ENCODE peak calls at places on chromosomes 4 and X, in five cellular contexts. R, G, V, W and Z are unnamed samples.

GRCh38 chr4:127370495-127371069 is 262.2 kb upstream of the INTU start:
- DNase-seq in G (no peak), W (no peak), R (no peak), V (no peak), Z (no peak)

GRCh38 chrX:37921758-37922157 is 74.4 kb upstream of the DYNLT3 start:
- DNase-seq in V (no peak), W (peak), R (no peak), G (no peak), Z (no peak)

GRCh38 chr4:3045500-3045850 is 28.9 kb downstream of the HTT-AS start:
- DNase-seq in G (peak), V (peak), W (peak), R (peak), Z (peak)

GRCh38 chr4:186487726-186488125 is 67.6 kb downstream of the MTNR1A start:
- DNase-seq in W (no peak), R (no peak), V (no peak), G (no peak), Z (no peak)

GRCh38 chr4:140861359-140862181 is 105.4 kb upstream of the TBC1D9 start:
- DNase-seq in G (no peak), V (peak), W (peak), R (no peak), Z (peak)

GRCh38 chr4:90039122-90039521 is 88.1 kb upstream of the CCSER1 start:
- DNase-seq in W (no peak), G (no peak), V (no peak), R (no peak), Z (no peak)

GRCh38 chrX:150362599-150363481 is at the start of gene MAMLD1:
- DNase-seq in W (peak), R (peak), G (peak), V (peak), Z (peak)

GRCh38 chr4:139684351-139684750 is 18.7 kb downstream of the MGST2 start:
- DNase-seq in G (no peak), W (no peak), R (no peak), V (no peak), Z (no peak)

GRCh38 chr4:86302242-86302641 is 57.6 kb downstream of the MAPK10 start:
- DNase-seq in V (no peak), W (no peak), G (no peak), R (no peak), Z (no peak)

GRCh38 chr4:6008766-6009385 is 9.4 kb downstream of the C4orf50 start:
- DNase-seq in V (no peak), W (no peak), G (no peak), R (no peak), Z (no peak)

GRCh38 chrX:96540111-96540631 is 144.5 kb upstream of the DIAPH2 start:
- DNase-seq in V (no peak), W (no peak), G (no peak), R (no peak), Z (no peak)

GRCh38 chr4:111717916-111718315 is 427.3 kb upstream of the FAM241A start:
- DNase-seq in W (no peak), G (no peak), V (no peak), R (no peak), Z (no peak)

GRCh38 chrX:55486736-55487135 is 2.9 kb downstream of the USP51 start:
- DNase-seq in R (no peak), V (no peak), W (no peak), G (no peak), Z (no peak)

GRCh38 chr4:72896515-72896914 is 173.0 kb downstream of the COX18 start:
- DNase-seq in W (peak), R (no peak), G (no peak), V (no peak), Z (peak)

GRCh38 chrX:119870626-119871131 is 854 bp downstream of the RNF113A start:
- DNase-seq in G (no peak), R (peak), W (no peak), V (peak), Z (no peak)

GRCh38 chrX:8084023-8084422 is 87.0 kb downstream of the VCX2 start:
- DNase-seq in W (peak), G (no peak), R (no peak), V (no peak), Z (peak)

GRCh38 chrX:35890699-35891098 is 28.8 kb upstream of the CFAP47 start:
- DNase-seq in V (no peak), G (no peak), R (no peak), W (peak), Z (peak)

GRCh38 chrX:118726887-118727685 is at the start of gene IL13RA1:
- DNase-seq in W (peak), R (no peak), G (peak), V (peak), Z (no peak)

GRCh38 chr4:27048350-27049100 is 187.9 kb downstream of the STIM2 start:
- DNase-seq in R (no peak), G (no peak), V (no peak), W (peak), Z (peak)

GRCh38 chr4:108146819-108147218 is 21.9 kb downstream of the LEF1 start:
- DNase-seq in G (no peak), W (no peak), V (no peak), R (no peak), Z (no peak)

GRCh38 chrX:72128881-72129280 is 2.8 kb downstream of the RTL5 start:
- DNase-seq in G (no peak), V (no peak), R (no peak), W (no peak), Z (no peak)

GRCh38 chrX:130676861-130677260 is 226.1 kb downstream of the ENOX2 start:
- DNase-seq in G (no peak), W (no peak), V (no peak), R (no peak), Z (no peak)

GRCh38 chr4:81136161-81136910 is 78.7 kb downstream of the PRKG2 start:
- DNase-seq in V (no peak), R (no peak), G (no peak), W (peak), Z (peak)

GRCh38 chr4:126762651-126763247 is 870.0 kb upstream of the INTU start:
- DNase-seq in R (no peak), W (no peak), V (no peak), G (no peak), Z (no peak)

GRCh38 chr4:26803462-26803861 is 57.2 kb upstream of the STIM2 start:
- DNase-seq in R (no peak), W (no peak), V (no peak), G (no peak), Z (no peak)

GRCh38 chr4:82630079-82630478 is 68.3 kb upstream of the TMEM150C start:
- DNase-seq in W (no peak), G (no peak), V (no peak), R (no peak), Z (no peak)

GRCh38 chrX:2538016-2538415 is 37.2 kb upstream of the DHRSX start:
- DNase-seq in R (no peak), G (no peak), W (no peak), V (no peak), Z (no peak)

GRCh38 chrX:54397113-54397512 is 39.3 kb upstream of the WNK3 start:
- DNase-seq in R (no peak), W (no peak), V (no peak), G (no peak), Z (no peak)

GRCh38 chrX:13764284-13764683 is 29.7 kb downstream of the OFD1 start:
- DNase-seq in W (no peak), V (no peak), R (no peak), G (no peak), Z (no peak)

GRCh38 chr4:48461000-48461399 is 22.1 kb upstream of the SLC10A4 start:
- DNase-seq in V (no peak), W (no peak), R (no peak), G (no peak), Z (no peak)

GRCh38 chrX:132257116-132257515 is 37.9 kb upstream of the RAP2C start:
- DNase-seq in W (peak), R (no peak), G (no peak), V (no peak), Z (no peak)

GRCh38 chr4:53596901-53597300 is 5.6 kb upstream of the LNX1 start:
- DNase-seq in R (no peak), V (no peak), W (no peak), G (no peak), Z (no peak)

GRCh38 chr4:1205641-1206298 is 33.4 kb upstream of the SPON2 start:
- DNase-seq in G (no peak), V (no peak), R (no peak), W (no peak), Z (no peak)

GRCh38 chrX:102746134-102746584 is 25.6 kb downstream of the GPRASP3 start:
- DNase-seq in V (no peak), G (no peak), W (peak), R (no peak), Z (no peak)

GRCh38 chrX:138865093-138865649 is 153.7 kb upstream of the FGF13 start:
- DNase-seq in V (no peak), R (no peak), G (no peak), W (no peak), Z (no peak)

GRCh38 chr4:138910201-138910913 is 105.2 kb upstream of the NOCT start:
- DNase-seq in W (no peak), V (no peak), R (no peak), G (no peak), Z (no peak)

GRCh38 chr4:181647396-181648107 is 595.6 kb upstream of the TENM3 start:
- DNase-seq in W (no peak), G (no peak), V (no peak), R (no peak), Z (no peak)

GRCh38 chr4:140581078-140581477 is 12.3 kb upstream of the UCP1 start:
- DNase-seq in V (no peak), W (no peak), G (no peak), R (no peak), Z (no peak)

GRCh38 chrX:12955882-12956703 is 18.8 kb upstream of the TMSB4X start:
- DNase-seq in G (peak), W (no peak), R (peak), V (peak), Z (no peak)